ENCODE peak calls at places on chromosomes 5 and 9, in seven cellular contexts. O is fibroblast of pulmonary artery; L is ELR; J is CD8-positive, alpha-beta T cell; X is psoas muscle; K is kidney glomerular epithelial cell; E is activated CD8-positive, alpha-beta memory T cell treated with anti-CD3 and anti-CD28 coated beads, Interleukin-2, amount 50 U/mL, for 48 hours. S is an unnamed sample.

GRCh38 chr9:81635526-81636279 is 53.6 kb downstream of the TLE1 start:
- DNase-seq in X (no peak), J (no peak), L (no peak), E (no peak), O (no peak), K (peak; percentile 44), S (no peak)

GRCh38 chr5:107676702-107677101 is 6.0 kb upstream of the EFNA5 start:
- DNase-seq in L (no peak), E (no peak), J (no peak), K (no peak), X (no peak), O (no peak), S (no peak)

GRCh38 chr9:36092509-36093215 is 43.9 kb upstream of the GLIPR2 start:
- DNase-seq in L (no peak), J (peak; percentile 27), O (no peak), E (peak; percentile 63), K (no peak), X (no peak), S (no peak)

GRCh38 chr9:130629443-130630090 is 34.8 kb upstream of the PRDM12 start:
- DNase-seq in K (no peak), X (no peak), O (no peak), L (no peak), E (no peak), J (no peak), S (no peak)

GRCh38 chr9:36163049-36163839 is 5.9 kb upstream of the CCIN start:
- DNase-seq in K (peak; percentile 85), O (peak; percentile 88), E (no peak), J (no peak), L (peak; percentile 23), X (peak; percentile 85), S (no peak)

GRCh38 chr9:112823257-112823656 is 67.4 kb downstream of the SLC46A2 start:
- DNase-seq in L (no peak), O (no peak), J (no peak), E (no peak), K (no peak), X (no peak), S (no peak)

GRCh38 chr5:125786021-125786420 is 637.2 kb upstream of the GRAMD2B start:
- DNase-seq in J (no peak), O (no peak), L (no peak), K (no peak), E (no peak), X (no peak), S (no peak)

GRCh38 chr9:130400870-130401269 is 43.9 kb upstream of the ASS1 start:
- DNase-seq in E (no peak), K (no peak), J (no peak), O (no peak), L (no peak), X (no peak), S (no peak)

GRCh38 chr5:31471040-31471439 is 60.9 kb downstream of the DROSHA start:
- DNase-seq in O (no peak), E (no peak), X (no peak), L (no peak), J (no peak), K (no peak), S (no peak)

GRCh38 chr5:128144491-128144890 is 60.9 kb downstream of the SLC12A2 start:
- DNase-seq in X (no peak), E (no peak), J (no peak), O (peak; percentile 18), K (peak; percentile 27), L (peak; percentile 11), S (no peak)

GRCh38 chr9:133238851-133239532 is 29.9 kb upstream of the OBP2B start:
- DNase-seq in O (peak; percentile 62), L (peak; percentile 64), J (peak; percentile 67), E (peak; percentile 89), K (peak; percentile 19), X (peak; percentile 73), S (peak; percentile 37)

GRCh38 chr9:126919193-126919592 is 4.6 kb downstream of the RALGPS1 start:
- DNase-seq in J (no peak), K (no peak), E (no peak), O (no peak), L (no peak), X (no peak), S (no peak)

GRCh38 chr5:14296533-14297331 is 153.6 kb downstream of the TRIO start:
- DNase-seq in X (no peak), L (no peak), K (no peak), E (no peak), O (no peak), J (no peak), S (peak; percentile 22)

GRCh38 chr9:14033067-14033466 is 280.9 kb downstream of the NFIB start:
- DNase-seq in E (no peak), O (no peak), L (no peak), J (no peak), K (no peak), X (no peak), S (no peak)

GRCh38 chr5:61669531-61669930 is 337.5 kb downstream of the ZSWIM6 start:
- DNase-seq in O (no peak), J (no peak), X (no peak), E (no peak), K (no peak), L (no peak), S (no peak)

GRCh38 chr9:5449521-5450359 is 602 bp upstream of the CD274 start:
- DNase-seq in K (no peak), E (no peak), J (no peak), X (no peak), O (no peak), L (peak; percentile 43), S (peak; percentile 63)

GRCh38 chr5:176870110-176870591 is 29.0 kb downstream of the HK3 start:
- DNase-seq in J (no peak), X (no peak), K (no peak), L (peak; percentile 71), O (peak; percentile 63), E (no peak), S (peak; percentile 47)

GRCh38 chr9:91433180-91433579 is 9.5 kb upstream of the NFIL3 start:
- DNase-seq in E (no peak), L (peak; percentile 94), X (no peak), K (peak; percentile 93), J (no peak), O (peak; percentile 90), S (peak; percentile 88)

GRCh38 chr5:117892360-117892759 is 1096.0 kb downstream of the DTWD2 start:
- DNase-seq in L (no peak), E (no peak), X (no peak), K (no peak), O (no peak), J (no peak), S (no peak)

GRCh38 chr9:123725389-123725788 is 204.5 kb downstream of the DENND1A start:
- DNase-seq in X (peak; percentile 56), L (no peak), E (no peak), J (no peak), O (no peak), K (no peak), S (no peak)

GRCh38 chr9:88722753-88723152 is 187.8 kb downstream of the NXNL2 start:
- DNase-seq in E (no peak), J (no peak), X (no peak), O (peak; percentile 50), K (peak; percentile 12), L (peak; percentile 52), S (peak; percentile 47)

S was measured in PC-3.